ENCODE peak calls at places on chromosome 4, in eight cellular contexts. N is islet precursor cell, W is T-cell, V is T-helper 2 cell, Z is NCI-H2029, E is Peyer's patch, J is Right ventricle myocardium inferior, C is cardiac muscle cell. Q is an unnamed sample.
A peak's percentile ranks its signal among the peaks of the same experiment; 100 is the strongest.

GRCh38 chr4:140926672-140927071 is 170.5 kb upstream of the TBC1D9 start:
- DNase-seq in E (no peak), V (no peak), W (no peak), J (no peak), Z (no peak), N (no peak), C (no peak), Q (no peak)

GRCh38 chr4:110091426-110091825 is 107.0 kb downstream of the ELOVL6 start:
- DNase-seq in V (no peak), N (no peak), E (no peak), J (no peak), C (no peak), W (no peak), Z (no peak), Q (no peak)

GRCh38 chr4:186191266-186192067 is at the start of gene CYP4V2:
- DNase-seq in J (peak; percentile 91), N (peak; percentile 84), C (peak; percentile 80), V (peak; percentile 62), Z (peak; percentile 40), W (peak; percentile 79), E (peak; percentile 95), Q (peak; percentile 80)

GRCh38 chr4:124401611-124402010 is 310.9 kb downstream of the ANKRD50 start:
- DNase-seq in V (no peak), C (no peak), W (no peak), E (no peak), Z (no peak), J (no peak), N (no peak), Q (no peak)

GRCh38 chr4:141636077-141636770 is at the start of gene IL15:
- DNase-seq in C (peak; percentile 50), J (peak; percentile 82), Z (peak; percentile 68), W (peak; percentile 56), N (peak; percentile 76), E (peak; percentile 93), V (peak; percentile 12), Q (peak; percentile 74)

GRCh38 chr4:56910172-56910967 is 2.7 kb downstream of the REST start:
- DNase-seq in V (no peak), J (no peak), N (no peak), E (no peak), C (peak; percentile 18), W (no peak), Z (no peak), Q (no peak)

GRCh38 chr4:78644744-78645330 is 93.3 kb downstream of the ANXA3 start:
- DNase-seq in J (no peak), E (peak; percentile 87), Z (no peak), N (peak; percentile 67), V (no peak), C (peak; percentile 68), W (peak; percentile 35), Q (peak; percentile 49)

GRCh38 chr4:182729527-182729926 is 187.7 kb downstream of the DCTD start:
- DNase-seq in V (no peak), J (no peak), E (no peak), N (no peak), Z (no peak), W (no peak), C (no peak), Q (no peak)

GRCh38 chr4:173420324-173420752 is 21.4 kb upstream of the SCRG1 start:
- DNase-seq in C (no peak), J (no peak), E (no peak), Z (no peak), W (no peak), N (no peak), V (no peak), Q (no peak)

GRCh38 chr4:172202480-172203076 is 389.4 kb downstream of the GALNTL6 start:
- DNase-seq in N (no peak), W (no peak), C (peak; percentile 22), V (no peak), J (no peak), Z (no peak), E (no peak), Q (no peak)

GRCh38 chr4:147727476-147728028 is 4.3 kb upstream of the ARHGAP10 start:
- DNase-seq in Z (no peak), W (no peak), C (no peak), V (no peak), N (no peak), J (no peak), E (no peak), Q (no peak)

Q was measured in lung.